ENCODE peak calls at places on chromosomes 7 and 10, in four cellular contexts. One of them, this sample, is unnamed.

GRCh38 chr10:85319826-85320225 is 991.4 kb downstream of the CCSER2 start:
- DNase-seq in IMR-90: no peak
- DNase-seq in endothelial cell of umbilical vein: no peak
- DNase-seq in K562: no peak
- DNase-seq in this sample: no peak

GRCh38 chr7:131052285-131052942 is 275.3 kb upstream of the MKLN1 start:
- DNase-seq in K562: no peak
- DNase-seq in endothelial cell of umbilical vein: no peak
- DNase-seq in IMR-90: no peak
- DNase-seq in this sample: no peak

GRCh38 chr7:89607797-89608196 is 546.5 kb upstream of the STEAP1 start:
- DNase-seq in IMR-90: no peak
- DNase-seq in endothelial cell of umbilical vein: no peak
- DNase-seq in K562: no peak
- DNase-seq in this sample: no peak

GRCh38 chr10:114110174-114110972 is 63.6 kb downstream of the CCDC186 start:
- DNase-seq in IMR-90: no peak
- DNase-seq in endothelial cell of umbilical vein: no peak
- DNase-seq in K562: no peak
- DNase-seq in this sample: no peak

GRCh38 chr10:31099664-31100063 is 68.0 kb upstream of the ZNF438 start:
- DNase-seq in IMR-90: peak; percentile 36
- DNase-seq in K562: no peak
- DNase-seq in endothelial cell of umbilical vein: no peak
- DNase-seq in this sample: peak; percentile 87

GRCh38 chr7:151817315-151817690 is 59.6 kb downstream of the PRKAG2 start:
- DNase-seq in K562: no peak
- DNase-seq in IMR-90: no peak
- DNase-seq in endothelial cell of umbilical vein: no peak
- DNase-seq in this sample: no peak

GRCh38 chr10:72328045-72328828 is 26.5 kb downstream of the DNAJB12 start:
- DNase-seq in K562: peak; percentile 82
- DNase-seq in endothelial cell of umbilical vein: peak; percentile 72
- DNase-seq in IMR-90: peak; percentile 57
- DNase-seq in this sample: no peak

GRCh38 chr10:126536148-126536547 is 134.3 kb downstream of the C10orf90 start:
- DNase-seq in K562: no peak
- DNase-seq in IMR-90: peak; percentile 5
- DNase-seq in endothelial cell of umbilical vein: no peak
- DNase-seq in this sample: no peak

GRCh38 chr7:27165655-27166474 is 528 bp upstream of the HOXA9 start:
- DNase-seq in IMR-90: no peak
- DNase-seq in K562: no peak
- DNase-seq in endothelial cell of umbilical vein: no peak
- DNase-seq in this sample: no peak

GRCh38 chr7:16098058-16098457 is 323.3 kb downstream of the CRPPA start:
- DNase-seq in IMR-90: no peak
- DNase-seq in endothelial cell of umbilical vein: peak; percentile 82
- DNase-seq in K562: no peak
- DNase-seq in this sample: no peak

GRCh38 chr7:21352540-21353387 is 75.1 kb upstream of the SP4 start:
- DNase-seq in IMR-90: no peak
- DNase-seq in endothelial cell of umbilical vein: no peak
- DNase-seq in K562: no peak
- DNase-seq in this sample: no peak

GRCh38 chr10:91036807-91037405 is 116.0 kb upstream of the ANKRD1 start:
- DNase-seq in IMR-90: no peak
- DNase-seq in K562: no peak
- DNase-seq in endothelial cell of umbilical vein: no peak
- DNase-seq in this sample: no peak

GRCh38 chr7:119935418-119936025 is 337.5 kb upstream of the KCND2 start:
- DNase-seq in IMR-90: peak; percentile 62
- DNase-seq in endothelial cell of umbilical vein: peak; percentile 51
- DNase-seq in K562: no peak
- DNase-seq in this sample: no peak

GRCh38 chr7:36440880-36441279 is 51.2 kb downstream of the ANLN start:
- DNase-seq in K562: no peak
- DNase-seq in IMR-90: peak; percentile 46
- DNase-seq in endothelial cell of umbilical vein: peak; percentile 48
- DNase-seq in this sample: no peak

GRCh38 chr10:99297033-99297432 is 32.1 kb upstream of the CNNM1 start:
- DNase-seq in endothelial cell of umbilical vein: no peak
- DNase-seq in IMR-90: no peak
- DNase-seq in K562: peak; percentile 13
- DNase-seq in this sample: no peak
- H3K9me1 ChIP-seq in endothelial cell of umbilical vein: no peaks in the 10 kb centered on the region
- H3K9me1 ChIP-seq in IMR-90: no peaks in the 10 kb centered on the region
- H3K9me1 ChIP-seq in K562: no peaks in the 10 kb centered on the region
- H3K9me1 ChIP-seq in this sample: no peaks in the 10 kb centered on the region

GRCh38 chr7:64997164-64997908 is 6.5 kb upstream of the ZNF117 start:
- DNase-seq in endothelial cell of umbilical vein: no peak
- DNase-seq in IMR-90: no peak
- DNase-seq in K562: no peak
- DNase-seq in this sample: no peak

GRCh38 chr7:64997927-64998391 is 7.1 kb upstream of the ZNF117 start:
- DNase-seq in endothelial cell of umbilical vein: no peak
- DNase-seq in IMR-90: peak; percentile 63
- DNase-seq in K562: no peak
- DNase-seq in this sample: no peak

GRCh38 chr7:64998865-64999164 is 7.7 kb downstream of the ERV3-1 start:
- DNase-seq in K562: no peak
- DNase-seq in endothelial cell of umbilical vein: no peak
- DNase-seq in IMR-90: no peak
- DNase-seq in this sample: no peak

GRCh38 chr7:65001291-65001814 is 5.1 kb downstream of the ERV3-1 start:
- DNase-seq in IMR-90: no peak
- DNase-seq in endothelial cell of umbilical vein: no peak
- DNase-seq in K562: no peak
- DNase-seq in this sample: no peak

DNA sequence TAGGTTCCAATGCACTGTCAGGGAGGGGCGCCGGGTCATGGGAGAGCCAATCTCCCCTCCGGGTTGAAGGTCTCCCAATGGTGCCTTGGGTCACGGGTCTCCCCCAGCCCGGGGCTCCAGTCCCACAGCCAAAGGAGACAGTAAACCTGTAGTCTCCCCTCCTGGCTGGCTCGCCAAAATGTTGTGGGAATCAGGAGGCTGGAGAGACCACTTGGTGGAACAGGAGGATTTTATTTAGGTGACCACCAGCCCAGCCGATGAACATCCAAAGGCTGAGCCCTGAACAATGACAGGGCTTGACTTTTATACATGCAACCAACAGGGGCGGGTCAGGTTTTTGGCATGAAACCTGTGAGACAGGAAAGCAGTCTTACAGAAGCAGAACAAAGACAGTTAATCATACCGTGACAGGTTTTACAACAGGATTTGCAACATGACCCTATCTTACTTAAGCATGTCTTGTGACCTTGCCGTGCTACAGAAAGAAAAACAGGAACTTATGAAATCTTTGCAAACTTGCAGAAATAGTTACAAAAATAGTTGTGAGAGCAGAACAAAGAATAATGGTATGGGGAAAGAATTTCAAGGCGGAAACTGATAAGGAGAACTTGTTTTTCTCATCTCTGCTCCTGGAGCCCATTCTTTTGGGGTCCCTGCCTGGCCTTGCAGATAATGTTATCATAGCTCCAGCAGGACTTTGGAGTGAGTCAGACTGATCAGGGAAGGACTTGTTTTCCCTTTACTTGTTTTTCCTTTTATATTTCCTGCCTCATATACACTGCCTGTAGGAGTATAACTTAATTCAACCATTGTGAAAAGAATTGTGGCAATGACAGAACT is 7.1 kb downstream of the ERV3-1 start:
- DNase-seq in IMR-90: peak; percentile 53
- DNase-seq in endothelial cell of umbilical vein: peak; percentile 82
- DNase-seq in K562: peak; percentile 93
- DNase-seq in this sample: no peak
- H3K27ac ChIP-seq in IMR-90: peak overlapping the region; percentile 29
- H3K27ac ChIP-seq in endothelial cell of umbilical vein: peak overlapping the region; percentile 78
- H3K27ac ChIP-seq in K562: peak overlapping the region; percentile 96
- H3K27ac ChIP-seq in this sample: no peak overlapping the region

GRCh38 chr7:20238268-20238753 is 21.1 kb upstream of the MACC1 start:
- DNase-seq in IMR-90: no peak
- DNase-seq in endothelial cell of umbilical vein: no peak
- DNase-seq in K562: no peak
- DNase-seq in this sample: no peak
- H3K4me2 ChIP-seq in IMR-90: no peak overlapping the region
- H3K4me2 ChIP-seq in endothelial cell of umbilical vein: no peak overlapping the region
- H3K4me2 ChIP-seq in K562: peak overlapping the region; percentile 57
- H3K4me2 ChIP-seq in this sample: peak overlapping the region; percentile 50

DNA sequence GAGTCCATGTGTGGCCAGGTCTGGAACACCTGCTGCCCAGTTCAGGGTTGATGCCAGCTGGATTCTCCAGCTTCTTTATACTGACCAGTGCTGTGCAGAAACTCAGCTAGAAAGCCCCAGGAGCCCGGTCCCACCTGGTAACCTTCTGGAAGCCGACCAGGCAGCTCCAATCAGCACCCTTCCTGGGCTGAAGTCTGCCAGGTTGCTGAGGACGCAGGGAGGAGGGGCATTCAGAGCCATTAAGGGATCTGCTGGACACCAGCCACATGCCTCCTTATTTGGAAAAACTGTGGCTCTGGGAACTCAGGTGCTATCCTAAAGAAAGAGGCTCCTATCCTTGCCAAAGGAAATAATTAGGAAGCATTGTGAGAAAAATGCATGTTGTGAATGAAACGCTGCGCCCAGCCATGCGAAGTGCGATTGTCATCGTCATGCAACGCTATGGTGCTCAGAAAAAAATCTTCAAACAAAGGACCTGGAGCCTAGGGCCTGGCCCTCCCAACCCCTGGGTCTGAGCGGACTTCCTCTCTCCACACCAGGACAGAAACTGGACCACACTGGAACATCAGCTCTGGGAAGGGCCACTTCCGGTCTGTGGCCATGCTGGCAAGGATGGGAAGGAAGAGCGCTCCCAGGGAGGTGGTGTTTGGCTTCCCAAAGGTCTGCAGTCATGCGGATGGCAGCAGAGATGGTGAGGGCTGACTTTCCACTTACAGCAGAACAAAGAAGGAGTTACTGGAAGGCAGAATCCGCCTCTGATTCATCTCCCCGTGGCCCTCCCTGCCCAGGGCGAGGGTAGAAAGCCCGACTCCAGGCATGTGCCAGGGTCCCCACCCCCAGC is 90.1 kb downstream of the FAM53B start:
- DNase-seq in endothelial cell of umbilical vein: no peak
- DNase-seq in IMR-90: no peak
- DNase-seq in K562: no peak
- DNase-seq in this sample: peak; percentile 44
- H3K9me1 ChIP-seq in endothelial cell of umbilical vein: no peaks in the 10 kb centered on the region
- H3K9me1 ChIP-seq in IMR-90: peaks cover 15% of the 10 kb centered on the region
- H3K9me1 ChIP-seq in K562: no peaks in the 10 kb centered on the region
- H3K9me1 ChIP-seq in this sample: no peaks in the 10 kb centered on the region

GRCh38 chr10:88066319-88066718 is 202.9 kb downstream of the PTEN start:
- DNase-seq in endothelial cell of umbilical vein: no peak
- DNase-seq in K562: no peak
- DNase-seq in IMR-90: no peak
- DNase-seq in this sample: no peak

GRCh38 chr10:88064608-88065383 is 201.4 kb downstream of the PTEN start:
- DNase-seq in endothelial cell of umbilical vein: no peak
- DNase-seq in K562: no peak
- DNase-seq in IMR-90: peak; percentile 62
- DNase-seq in this sample: no peak

GRCh38 chr10:88066876-88067275 is 203.5 kb downstream of the PTEN start:
- DNase-seq in IMR-90: no peak
- DNase-seq in K562: no peak
- DNase-seq in endothelial cell of umbilical vein: no peak
- DNase-seq in this sample: no peak

GRCh38 chr10:88063861-88064521 is 200.6 kb downstream of the PTEN start:
- DNase-seq in K562: no peak
- DNase-seq in IMR-90: no peak
- DNase-seq in endothelial cell of umbilical vein: no peak
- DNase-seq in this sample: no peak

DNA sequence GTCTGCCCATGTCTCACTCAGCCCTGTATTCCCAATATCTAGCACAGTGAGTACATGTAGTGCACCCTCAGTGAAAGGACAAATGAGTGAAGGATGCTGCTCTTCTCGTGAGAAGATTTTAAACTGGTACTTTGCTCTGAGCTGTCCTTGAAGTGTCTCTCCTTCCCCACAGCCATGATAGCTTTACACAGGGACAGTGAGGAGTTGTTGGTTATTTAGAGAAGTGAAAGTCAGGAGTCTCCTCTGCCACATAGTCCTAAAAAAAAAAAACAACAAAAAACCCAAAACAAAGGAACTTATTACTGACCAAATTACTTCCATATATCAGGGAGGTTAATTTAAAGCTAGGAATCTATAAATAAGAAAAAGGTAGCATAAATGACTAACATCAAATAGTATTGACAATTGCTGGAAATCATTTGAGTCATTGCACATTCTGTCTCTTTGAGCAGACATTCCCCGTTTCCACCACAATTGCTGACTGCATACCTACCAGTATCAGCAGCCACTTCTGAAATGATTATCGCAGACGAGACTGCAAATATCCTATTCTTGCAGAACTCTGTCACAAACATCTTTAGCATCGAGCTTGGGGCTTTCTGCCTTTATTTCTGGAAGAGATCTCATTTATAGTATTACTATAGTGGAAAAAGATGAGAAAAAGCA is 202.1 kb downstream of the PTEN start:
- DNase-seq in endothelial cell of umbilical vein: no peak
- DNase-seq in IMR-90: no peak
- DNase-seq in K562: no peak
- DNase-seq in this sample: no peak
- H3K27ac ChIP-seq in endothelial cell of umbilical vein: no peak overlapping the region
- H3K27ac ChIP-seq in IMR-90: no peak overlapping the region
- H3K27ac ChIP-seq in K562: no peak overlapping the region
- H3K27ac ChIP-seq in this sample: no peak overlapping the region

DNA sequence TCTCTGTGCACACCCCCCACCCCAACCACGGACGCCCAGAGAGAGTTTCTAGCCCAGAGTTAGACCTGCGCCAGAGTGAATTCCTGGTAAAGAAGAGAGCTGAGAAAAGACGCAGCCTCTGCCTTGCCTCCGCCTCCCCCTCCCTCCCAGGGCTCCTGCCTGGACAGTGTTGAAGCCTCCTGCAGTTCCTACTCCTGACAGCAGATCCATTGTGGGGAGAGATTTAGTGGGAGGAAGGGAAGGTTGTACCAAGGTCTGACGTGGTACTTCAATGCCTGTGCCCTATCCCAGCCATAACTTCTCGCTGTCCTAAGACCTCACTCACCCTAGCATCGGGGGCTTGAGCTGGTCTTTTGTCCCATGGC is 952 bp downstream of the SRRM3 start:
- DNase-seq in endothelial cell of umbilical vein: no peak
- DNase-seq in K562: no peak
- DNase-seq in IMR-90: no peak
- DNase-seq in this sample: no peak
- H3K4me2 ChIP-seq in endothelial cell of umbilical vein: no peak overlapping the region
- H3K4me2 ChIP-seq in K562: no peak overlapping the region
- H3K4me2 ChIP-seq in IMR-90: no peak overlapping the region
- H3K4me2 ChIP-seq in this sample: no peak overlapping the region

GRCh38 chr10:62303922-62304321 is 35.3 kb upstream of the RTKN2 start:
- DNase-seq in IMR-90: no peak
- DNase-seq in K562: no peak
- DNase-seq in endothelial cell of umbilical vein: no peak
- DNase-seq in this sample: no peak

GRCh38 chr10:62307635-62308034 is 39.0 kb upstream of the RTKN2 start:
- DNase-seq in endothelial cell of umbilical vein: no peak
- DNase-seq in K562: no peak
- DNase-seq in IMR-90: no peak
- DNase-seq in this sample: no peak

GRCh38 chr10:62306663-62307062 is 38.0 kb upstream of the RTKN2 start:
- DNase-seq in endothelial cell of umbilical vein: no peak
- DNase-seq in K562: no peak
- DNase-seq in IMR-90: no peak
- DNase-seq in this sample: no peak

GRCh38 chr10:62305813-62306212 is 37.2 kb upstream of the RTKN2 start:
- DNase-seq in endothelial cell of umbilical vein: no peak
- DNase-seq in IMR-90: peak; percentile 1
- DNase-seq in K562: no peak
- DNase-seq in this sample: no peak

GRCh38 chr10:62302760-62303159 is 34.1 kb upstream of the RTKN2 start:
- DNase-seq in endothelial cell of umbilical vein: no peak
- DNase-seq in IMR-90: no peak
- DNase-seq in K562: no peak
- DNase-seq in this sample: no peak
- H3K9me1 ChIP-seq in endothelial cell of umbilical vein: no peaks in the 10 kb centered on the region
- H3K9me1 ChIP-seq in IMR-90: no peaks in the 10 kb centered on the region
- H3K9me1 ChIP-seq in K562: no peaks in the 10 kb centered on the region
- H3K9me1 ChIP-seq in this sample: no peaks in the 10 kb centered on the region

This sample was measured in keratinocyte.